ENCODE peak calls at places on chromosomes 2 and 18, in six cellular contexts. G, U, N, P, W and S are unnamed samples.

GRCh38 chr2:100244881-100245605 is 77.3 kb downstream of the LONRF2 start:
- DNase-seq in N (no peak), G (no peak), P (peak), U (peak), W (no peak), S (no peak)

GRCh38 chr2:170928824-170929685 is at the start of gene GORASP2:
- DNase-seq in G (peak), P (peak), U (peak), W (peak), N (peak), S (peak)

GRCh38 chr18:77299706-77300105 is 50.1 kb downstream of the GALR1 start:
- DNase-seq in N (no peak), W (no peak), P (no peak), U (no peak), G (no peak), S (no peak)

GRCh38 chr18:45793295-45793965 is 32.0 kb upstream of the SIGLEC15 start:
- DNase-seq in G (no peak), P (peak), N (no peak), W (no peak), U (peak), S (no peak)

GRCh38 chr2:48545244-48545643 is 15.3 kb downstream of the STON1 start:
- DNase-seq in P (no peak), N (no peak), G (no peak), W (no peak), U (no peak), S (peak)

GRCh38 chr2:117917223-117917917 is 96.5 kb downstream of the CCDC93 start:
- DNase-seq in G (no peak), N (peak), U (peak), P (no peak), W (no peak), S (no peak)

GRCh38 chr2:143259368-143259958 is 130.2 kb downstream of the ARHGAP15 start:
- DNase-seq in G (peak), N (peak), U (peak), P (peak), W (peak), S (peak)

GRCh38 chr18:13483316-13484270 is 242.8 kb downstream of the FAM210A start:
- DNase-seq in N (no peak), U (no peak), W (no peak), P (no peak), G (no peak), S (peak)

GRCh38 chr18:23721711-23722479 is 32.6 kb downstream of the LAMA3 start:
- DNase-seq in N (peak), P (peak), U (no peak), G (no peak), W (no peak), S (no peak)

GRCh38 chr2:159711562-159712193 is 628 bp upstream of the MARCHF7 start:
- DNase-seq in N (no peak), G (no peak), U (peak), P (no peak), W (no peak), S (peak)

GRCh38 chr2:130920417-130921030 is 83.8 kb downstream of the ARHGEF4 start:
- DNase-seq in G (peak), P (peak), W (peak), U (peak), N (peak), S (peak)

GRCh38 chr18:54975598-54975997 is 16.3 kb upstream of the CCDC68 start:
- DNase-seq in N (no peak), W (no peak), P (no peak), U (peak), G (no peak), S (no peak)

GRCh38 chr2:226839960-226840359 is 4.1 kb downstream of the RHBDD1 start:
- DNase-seq in U (no peak), W (no peak), P (no peak), N (no peak), G (no peak), S (peak)

GRCh38 chr2:209208211-209208610 is 215.6 kb upstream of the MAP2 start:
- DNase-seq in W (no peak), P (no peak), G (no peak), U (peak), N (peak), S (peak)

DNA sequence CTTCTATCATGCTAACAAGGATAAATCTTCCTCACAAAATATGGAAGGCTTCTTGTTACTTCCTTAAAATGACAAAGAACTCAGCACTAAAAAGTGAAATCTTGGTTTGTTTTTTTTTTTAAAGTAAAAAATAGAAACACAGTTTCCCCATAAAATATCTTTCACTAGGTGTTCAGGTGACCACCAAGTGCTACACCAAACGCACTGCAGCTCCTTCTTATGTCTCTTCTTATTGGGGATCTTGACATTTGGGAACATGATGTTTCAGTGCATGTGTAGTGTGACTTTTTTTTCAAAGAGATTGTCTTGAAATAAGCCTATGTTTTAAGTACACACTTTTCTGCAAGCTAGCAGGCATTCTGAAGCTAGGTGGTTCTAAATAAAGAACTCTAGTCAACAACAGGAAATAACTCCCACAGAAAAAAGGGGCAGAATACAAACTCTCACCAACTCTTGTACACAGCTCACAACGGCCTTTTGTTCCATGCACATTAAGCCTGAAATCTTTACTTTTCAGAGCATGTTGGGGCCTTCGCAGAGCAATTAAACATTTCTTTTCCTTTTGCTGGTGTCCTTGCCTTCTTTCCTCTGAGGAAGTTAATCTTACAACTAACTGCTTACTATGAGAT is 13.2 kb upstream of the SERTAD2 start:
- DNase-seq in G (peak), U (no peak), W (no peak), N (no peak), P (no peak), S (no peak)
- H3K4me3 ChIP-seq in G (no peak), U (no peak), W (peak), N (no peak), P (no peak), S (no peak)

GRCh38 chr2:199460808-199461454 is 3.2 kb upstream of the SATB2 start:
- DNase-seq in N (no peak), W (no peak), P (peak), G (no peak), U (peak), S (no peak)
- H3K4me3 ChIP-seq in N (no peak), W (no peak), P (peak), G (no peak), U (no peak), S (no peak)

GRCh38 chr18:22167091-22167470 is 2.3 kb upstream of the GATA6 start:
- DNase-seq in N (no peak), P (no peak), U (no peak), W (no peak), G (no peak), S (no peak)
- H3K4me3 ChIP-seq in N (peak), P (no peak), U (peak), W (no peak), G (no peak), S (no peak)

GRCh38 chr2:237863659-237864029 is 4.2 kb downstream of the RAMP1 start:
- DNase-seq in P (no peak), N (no peak), G (no peak), U (no peak), W (no peak), S (no peak)
- H3K4me3 ChIP-seq in P (no peak), N (no peak), G (no peak), U (no peak), W (no peak), S (no peak)